ENCODE peak calls at places on chromosomes 12 and 14, in four cellular contexts. One of them, this sample, is unnamed.

GRCh38 chr12:92077530-92077929 is 68.1 kb downstream of the BTG1 start:
- DNase-seq in thoracic aorta: no peak
- DNase-seq in psoas muscle: no peak
- DNase-seq in ovary: no peak
- DNase-seq in this sample: no peak

GRCh38 chr12:40145896-40146295 is 40.0 kb upstream of the SLC2A13 start:
- DNase-seq in psoas muscle: no peak
- DNase-seq in thoracic aorta: no peak
- DNase-seq in ovary: no peak
- DNase-seq in this sample: no peak

GRCh38 chr14:94622653-94623421 is 10.6 kb downstream of the SERPINA3 start:
- DNase-seq in ovary: no peak
- DNase-seq in psoas muscle: no peak
- DNase-seq in thoracic aorta: no peak
- DNase-seq in this sample: peak

GRCh38 chr12:5210179-5210917 is 166.7 kb downstream of the KCNA5 start:
- DNase-seq in ovary: no peak
- DNase-seq in thoracic aorta: no peak
- DNase-seq in psoas muscle: no peak
- DNase-seq in this sample: no peak

GRCh38 chr12:130335517-130336392 is 1.9 kb upstream of the PIWIL1 start:
- DNase-seq in psoas muscle: no peak
- DNase-seq in thoracic aorta: no peak
- DNase-seq in ovary: no peak
- DNase-seq in this sample: peak

GRCh38 chr12:27615331-27615891 is 80.8 kb upstream of the REP15 start:
- DNase-seq in thoracic aorta: no peak
- DNase-seq in psoas muscle: no peak
- DNase-seq in ovary: no peak
- DNase-seq in this sample: no peak

GRCh38 chr12:110245278-110245868 is 35.7 kb upstream of the ATP2A2 start:
- DNase-seq in psoas muscle: no peak
- DNase-seq in ovary: no peak
- DNase-seq in thoracic aorta: no peak
- DNase-seq in this sample: no peak

GRCh38 chr12:3308063-3308462 is 182.9 kb upstream of the PRMT8 start:
- DNase-seq in ovary: no peak
- DNase-seq in thoracic aorta: no peak
- DNase-seq in psoas muscle: no peak
- DNase-seq in this sample: no peak

GRCh38 chr14:91063119-91063518 is 2.7 kb upstream of the RPS6KA5 start:
- DNase-seq in thoracic aorta: no peak
- DNase-seq in ovary: no peak
- DNase-seq in psoas muscle: no peak
- DNase-seq in this sample: no peak

GRCh38 chr12:123097521-123098084 is 53.3 kb downstream of the PITPNM2 start:
- DNase-seq in thoracic aorta: no peak
- DNase-seq in ovary: peak
- DNase-seq in psoas muscle: peak
- DNase-seq in this sample: no peak

GRCh38 chr14:91309756-91310280 is 65.3 kb upstream of the GPR68 start:
- DNase-seq in thoracic aorta: no peak
- DNase-seq in ovary: no peak
- DNase-seq in psoas muscle: no peak
- DNase-seq in this sample: no peak

GRCh38 chr12:68880660-68881325 is 52.2 kb downstream of the CPM start:
- DNase-seq in psoas muscle: no peak
- DNase-seq in ovary: no peak
- DNase-seq in thoracic aorta: no peak
- DNase-seq in this sample: no peak

GRCh38 chr12:40393031-40393430 is 168.2 kb downstream of the LRRK2 start:
- DNase-seq in psoas muscle: no peak
- DNase-seq in ovary: no peak
- DNase-seq in thoracic aorta: no peak
- DNase-seq in this sample: no peak

DNA sequence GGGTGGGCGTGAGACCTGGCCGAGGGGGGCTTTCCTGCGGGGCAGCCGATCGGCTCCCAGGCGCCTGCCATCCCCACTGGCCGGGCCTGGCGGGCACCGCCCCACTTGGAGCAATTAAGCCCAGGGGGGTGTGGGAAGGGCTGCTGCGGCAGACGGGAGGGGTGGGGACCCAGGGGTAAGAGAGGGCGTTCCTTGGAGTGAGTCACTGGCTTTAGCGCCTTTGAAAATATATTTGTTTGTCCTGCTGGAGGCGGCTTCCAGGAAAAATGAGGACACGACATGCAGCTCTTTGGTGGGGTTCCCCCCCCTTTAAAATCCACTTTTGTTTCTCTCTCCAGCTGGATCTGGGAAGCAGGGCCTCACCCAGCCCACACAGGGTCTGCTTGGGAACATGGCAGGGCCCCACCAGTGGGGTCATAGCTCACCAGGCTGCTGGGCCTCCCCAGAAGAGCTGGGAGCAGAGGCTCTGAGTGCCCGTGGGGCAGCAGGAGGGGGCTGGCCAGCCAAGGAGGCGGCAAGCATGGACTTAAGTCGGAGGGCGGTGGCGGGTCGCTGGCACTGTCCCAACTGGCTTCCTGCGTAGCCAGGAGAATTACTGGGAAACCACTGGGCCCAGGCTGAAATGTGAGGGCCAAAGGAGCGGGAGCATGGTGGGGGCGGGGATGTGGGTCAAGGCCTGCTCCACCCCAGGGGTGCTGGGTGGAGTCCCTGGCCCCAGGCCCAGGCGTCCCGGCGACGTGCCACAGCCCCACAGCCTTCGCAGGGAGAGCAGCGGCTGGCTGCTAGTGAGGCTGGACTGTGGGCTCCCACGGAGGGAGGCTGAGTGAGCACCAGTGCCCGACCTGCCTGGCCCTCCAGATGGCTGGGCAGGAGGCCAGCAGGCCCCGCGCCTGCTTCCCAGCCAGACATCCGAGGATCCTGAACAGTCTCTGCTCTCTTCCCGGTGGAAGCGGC is 128.0 kb downstream of the RFLNA start:
- DNase-seq in psoas muscle: peak
- DNase-seq in ovary: peak
- DNase-seq in thoracic aorta: peak
- DNase-seq in this sample: peak
- H3K4me3 ChIP-seq in psoas muscle: peak
- H3K4me3 ChIP-seq in ovary: peak
- H3K4me3 ChIP-seq in thoracic aorta: peak
- H3K4me3 ChIP-seq in this sample: no peak

GRCh38 chr14:97218713-97219355 is 421.7 kb downstream of the VRK1 start:
- DNase-seq in psoas muscle: no peak
- DNase-seq in thoracic aorta: no peak
- DNase-seq in ovary: no peak
- DNase-seq in this sample: no peak

GRCh38 chr14:97215263-97215969 is 418.2 kb downstream of the VRK1 start:
- DNase-seq in ovary: no peak
- DNase-seq in psoas muscle: no peak
- DNase-seq in thoracic aorta: no peak
- DNase-seq in this sample: no peak

GRCh38 chr14:97219356-97220017 is 422.3 kb downstream of the VRK1 start:
- DNase-seq in thoracic aorta: no peak
- DNase-seq in ovary: no peak
- DNase-seq in psoas muscle: no peak
- DNase-seq in this sample: no peak

GRCh38 chr14:97218336-97218712 is 421.1 kb downstream of the VRK1 start:
- DNase-seq in psoas muscle: no peak
- DNase-seq in ovary: no peak
- DNase-seq in thoracic aorta: no peak
- DNase-seq in this sample: no peak

GRCh38 chr14:97217094-97217885 is 420.1 kb downstream of the VRK1 start:
- DNase-seq in ovary: no peak
- DNase-seq in psoas muscle: no peak
- DNase-seq in thoracic aorta: no peak
- DNase-seq in this sample: no peak
- H3K4me3 ChIP-seq in ovary: no peak
- H3K4me3 ChIP-seq in psoas muscle: no peak
- H3K4me3 ChIP-seq in thoracic aorta: no peak
- H3K4me3 ChIP-seq in this sample: no peak

GRCh38 chr12:75814856-75815754 is 216.5 kb downstream of the PHLDA1 start:
- DNase-seq in ovary: no peak
- DNase-seq in psoas muscle: no peak
- DNase-seq in thoracic aorta: peak
- DNase-seq in this sample: peak

GRCh38 chr12:75809745-75810144 is 221.8 kb downstream of the PHLDA1 start:
- DNase-seq in thoracic aorta: no peak
- DNase-seq in psoas muscle: no peak
- DNase-seq in ovary: no peak
- DNase-seq in this sample: no peak

GRCh38 chr12:75813066-75813465 is 218.5 kb downstream of the PHLDA1 start:
- DNase-seq in psoas muscle: no peak
- DNase-seq in ovary: no peak
- DNase-seq in thoracic aorta: no peak
- DNase-seq in this sample: no peak

GRCh38 chr12:75815756-75816155 is 215.8 kb downstream of the PHLDA1 start:
- DNase-seq in ovary: no peak
- DNase-seq in thoracic aorta: no peak
- DNase-seq in psoas muscle: no peak
- DNase-seq in this sample: peak

DNA sequence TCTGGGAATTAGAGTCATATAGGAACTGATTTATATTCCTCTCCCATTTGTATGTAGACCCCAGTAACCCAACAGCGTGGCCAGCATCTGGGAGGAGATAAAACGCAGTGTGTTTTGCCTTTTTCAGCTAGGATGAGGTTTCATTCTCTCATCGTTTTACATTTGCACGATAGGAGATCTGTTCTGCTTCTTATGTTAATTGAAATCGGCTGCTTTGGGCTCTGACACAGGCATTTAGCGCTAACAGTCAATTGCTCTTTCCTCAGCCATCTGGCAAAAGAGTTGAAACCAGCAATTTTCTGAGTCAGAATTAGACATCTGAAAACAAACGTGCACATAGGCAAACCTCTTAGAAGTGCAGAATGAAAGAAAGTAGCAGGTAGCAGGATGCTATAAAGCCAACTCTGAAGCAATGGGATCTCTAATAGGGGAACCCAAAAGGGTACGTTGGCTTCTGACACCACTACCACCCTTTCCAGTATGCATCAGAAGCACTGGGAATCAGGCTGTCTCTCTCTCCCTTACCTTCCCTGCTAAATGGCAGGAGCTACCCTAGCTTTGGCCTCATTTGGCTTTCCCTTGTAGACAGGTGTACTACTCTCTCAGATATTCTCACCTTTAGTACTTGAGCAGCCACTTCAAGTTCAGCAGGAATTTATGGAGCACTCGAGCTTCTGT is 219.1 kb downstream of the PHLDA1 start:
- DNase-seq in thoracic aorta: no peak
- DNase-seq in ovary: no peak
- DNase-seq in psoas muscle: no peak
- DNase-seq in this sample: peak
- H3K4me3 ChIP-seq in thoracic aorta: no peak
- H3K4me3 ChIP-seq in ovary: no peak
- H3K4me3 ChIP-seq in psoas muscle: no peak
- H3K4me3 ChIP-seq in this sample: no peak

GRCh38 chr12:116903818-116904217 is 6.9 kb upstream of the FBXW8 start:
- DNase-seq in ovary: no peak
- DNase-seq in psoas muscle: no peak
- DNase-seq in thoracic aorta: no peak
- DNase-seq in this sample: no peak
- H3K4me3 ChIP-seq in ovary: no peak
- H3K4me3 ChIP-seq in psoas muscle: no peak
- H3K4me3 ChIP-seq in thoracic aorta: no peak
- H3K4me3 ChIP-seq in this sample: no peak